ENCODE peak calls at places on chromosome 6, in ten cellular contexts. Z, Q, W, P, N, H, F, C, I and J are unnamed samples.

GRCh38 chr6:28943223-28943556 is 19.4 kb upstream of the TRIM27 start:
- DNase-seq in H (no peak), C (no peak), F (no peak), Z (no peak), N (no peak), I (no peak), P (peak; percentile 27), W (no peak), Q (no peak), J (no peak)

GRCh38 chr6:42269553-42269952 is 51.9 kb upstream of the MRPS10 start:
- DNase-seq in C (peak; percentile 73), H (peak; percentile 93), I (no peak), N (no peak), F (no peak), Z (no peak), P (no peak), Q (no peak), W (no peak), J (peak; percentile 37)

GRCh38 chr6:135344526-135344925 is 153.0 kb downstream of the AHI1 start:
- DNase-seq in H (no peak), N (no peak), P (no peak), Z (no peak), F (no peak), I (no peak), Q (no peak), W (no peak), C (no peak), J (no peak)

GRCh38 chr6:169160855-169161560 is 92.6 kb downstream of the THBS2 start:
- DNase-seq in C (no peak), N (no peak), Q (no peak), I (no peak), W (no peak), P (no peak), Z (peak; percentile 65), H (no peak), F (no peak), J (no peak)

GRCh38 chr6:12516070-12516469 is 200.5 kb upstream of the PHACTR1 start:
- DNase-seq in C (no peak), F (peak; percentile 30), I (no peak), W (peak; percentile 31), N (no peak), Z (no peak), Q (no peak), H (no peak), P (no peak), J (peak; percentile 55)

GRCh38 chr6:82364087-82365010 is 732 bp downstream of the TPBG start:
- DNase-seq in Z (peak; percentile 77), F (peak; percentile 28), P (peak; percentile 84), W (peak; percentile 61), H (no peak), C (no peak), I (no peak), N (peak; percentile 76), Q (peak; percentile 45), J (peak; percentile 41)

GRCh38 chr6:88780714-88781389 is 182.6 kb downstream of the RNGTT start:
- DNase-seq in Z (no peak), I (peak; percentile 56), H (peak; percentile 89), P (peak; percentile 78), N (no peak), F (peak; percentile 30), Q (no peak), W (peak; percentile 87), C (peak; percentile 91), J (peak; percentile 25)

GRCh38 chr6:41051873-41052272 is 1.1 kb upstream of the APOBEC2 start:
- DNase-seq in I (peak; percentile 11), H (peak; percentile 62), C (peak; percentile 53), F (no peak), N (no peak), W (peak; percentile 29), P (no peak), Z (no peak), Q (no peak), J (no peak)

GRCh38 chr6:93424303-93425064 is 5.1 kb upstream of the EPHA7 start:
- DNase-seq in Q (no peak), N (no peak), C (peak; percentile 37), H (peak; percentile 1), F (no peak), I (no peak), W (peak; percentile 63), P (peak; percentile 20), Z (no peak), J (no peak)

GRCh38 chr6:133764011-133764812 is 124.7 kb upstream of the TCF21 start:
- DNase-seq in H (no peak), W (no peak), F (no peak), C (no peak), N (no peak), P (no peak), I (no peak), Z (no peak), Q (no peak), J (no peak)

GRCh38 chr6:18742406-18742805 is 355.3 kb downstream of the RNF144B start:
- DNase-seq in Q (no peak), I (no peak), H (no peak), Z (no peak), N (no peak), C (no peak), P (no peak), W (no peak), F (no peak), J (no peak)

GRCh38 chr6:28743271-28743789 is 180.5 kb downstream of the TRIM27 start:
- DNase-seq in Z (no peak), I (no peak), H (no peak), Q (no peak), N (no peak), C (no peak), W (peak; percentile 83), F (no peak), P (no peak), J (no peak)